ENCODE peak calls at places on chromosomes 11 and 22, in nine cellular contexts. One of them, this sample, is unnamed. For H3K9me3, the result is how much of the 10 kb centered on the place peaks cover.

GRCh38 chr11:123253223-123253622 is 58.2 kb upstream of the CLMP start:
- DNase-seq in psoas muscle: no peak
- DNase-seq in thyroid gland: no peak
- DNase-seq in heart right ventricle: no peak
- DNase-seq in cardiac muscle cell: no peak
- DNase-seq in K562: no peak
- DNase-seq in left ventricle myocardium inferior: no peak
- DNase-seq in SJSA1: no peak
- DNase-seq in hepatocyte: no peak
- DNase-seq in this sample: no peak

GRCh38 chr22:20807315-20807752 is 33.4 kb downstream of the SERPIND1 start:
- DNase-seq in K562: peak
- DNase-seq in cardiac muscle cell: peak
- DNase-seq in heart right ventricle: no peak
- DNase-seq in thyroid gland: no peak
- DNase-seq in left ventricle myocardium inferior: no peak
- DNase-seq in hepatocyte: peak
- DNase-seq in psoas muscle: no peak
- DNase-seq in SJSA1: peak
- DNase-seq in this sample: no peak

GRCh38 chr11:110093407-110094297 is 460 bp downstream of the ZC3H12C start:
- DNase-seq in K562: peak
- DNase-seq in left ventricle myocardium inferior: peak
- DNase-seq in thyroid gland: peak
- DNase-seq in heart right ventricle: peak
- DNase-seq in psoas muscle: peak
- DNase-seq in cardiac muscle cell: peak
- DNase-seq in hepatocyte: peak
- DNase-seq in SJSA1: peak
- DNase-seq in this sample: peak

GRCh38 chr11:107493117-107493516 is 35.5 kb upstream of the CWF19L2 start:
- DNase-seq in left ventricle myocardium inferior: no peak
- DNase-seq in heart right ventricle: no peak
- DNase-seq in hepatocyte: no peak
- DNase-seq in psoas muscle: no peak
- DNase-seq in K562: no peak
- DNase-seq in cardiac muscle cell: peak
- DNase-seq in thyroid gland: no peak
- DNase-seq in SJSA1: no peak
- DNase-seq in this sample: no peak

GRCh38 chr22:21447694-21448402 is 19.3 kb upstream of the TMEM191C start:
- DNase-seq in left ventricle myocardium inferior: no peak
- DNase-seq in thyroid gland: peak
- DNase-seq in cardiac muscle cell: no peak
- DNase-seq in heart right ventricle: peak
- DNase-seq in hepatocyte: no peak
- DNase-seq in psoas muscle: peak
- DNase-seq in K562: peak
- DNase-seq in SJSA1: peak
- DNase-seq in this sample: no peak

GRCh38 chr22:19902245-19902699 is 39.3 kb upstream of the COMT start:
- DNase-seq in hepatocyte: no peak
- DNase-seq in heart right ventricle: no peak
- DNase-seq in SJSA1: peak
- DNase-seq in cardiac muscle cell: no peak
- DNase-seq in psoas muscle: no peak
- DNase-seq in thyroid gland: no peak
- DNase-seq in left ventricle myocardium inferior: no peak
- DNase-seq in K562: no peak
- DNase-seq in this sample: no peak

GRCh38 chr11:95134491-95134890 is 44.8 kb downstream of the ENDOD1 start:
- DNase-seq in cardiac muscle cell: peak
- DNase-seq in K562: no peak
- DNase-seq in thyroid gland: no peak
- DNase-seq in left ventricle myocardium inferior: no peak
- DNase-seq in hepatocyte: peak
- DNase-seq in psoas muscle: peak
- DNase-seq in SJSA1: no peak
- DNase-seq in heart right ventricle: no peak
- DNase-seq in this sample: no peak

GRCh38 chr11:106001304-106002012 is 20.6 kb downstream of the MSANTD4 start:
- DNase-seq in SJSA1: no peak
- DNase-seq in thyroid gland: no peak
- DNase-seq in psoas muscle: no peak
- DNase-seq in K562: no peak
- DNase-seq in left ventricle myocardium inferior: no peak
- DNase-seq in cardiac muscle cell: no peak
- DNase-seq in hepatocyte: no peak
- DNase-seq in heart right ventricle: no peak
- DNase-seq in this sample: no peak

GRCh38 chr11:10931761-10932700 is 74.2 kb upstream of the ZBED5 start:
- DNase-seq in K562: no peak
- DNase-seq in cardiac muscle cell: peak
- DNase-seq in psoas muscle: no peak
- DNase-seq in left ventricle myocardium inferior: peak
- DNase-seq in thyroid gland: no peak
- DNase-seq in heart right ventricle: peak
- DNase-seq in SJSA1: no peak
- DNase-seq in hepatocyte: no peak
- DNase-seq in this sample: no peak

GRCh38 chr11:8756201-8756600 is 73.6 kb downstream of the RPL27A start:
- DNase-seq in SJSA1: no peak
- DNase-seq in cardiac muscle cell: no peak
- DNase-seq in hepatocyte: no peak
- DNase-seq in psoas muscle: no peak
- DNase-seq in left ventricle myocardium inferior: no peak
- DNase-seq in thyroid gland: peak
- DNase-seq in heart right ventricle: no peak
- DNase-seq in K562: no peak
- DNase-seq in this sample: no peak

GRCh38 chr11:41799747-41800146 is 340.3 kb upstream of the LRRC4C start:
- DNase-seq in heart right ventricle: no peak
- DNase-seq in thyroid gland: no peak
- DNase-seq in cardiac muscle cell: no peak
- DNase-seq in K562: no peak
- DNase-seq in hepatocyte: no peak
- DNase-seq in left ventricle myocardium inferior: no peak
- DNase-seq in psoas muscle: no peak
- DNase-seq in SJSA1: no peak
- DNase-seq in this sample: no peak
- H3K9me3 ChIP-seq in heart right ventricle: under half
- H3K9me3 ChIP-seq in thyroid gland: under half
- H3K9me3 ChIP-seq in cardiac muscle cell: under half
- H3K9me3 ChIP-seq in K562: under half
- H3K9me3 ChIP-seq in hepatocyte: under half
- H3K9me3 ChIP-seq in left ventricle myocardium inferior: under half
- H3K9me3 ChIP-seq in psoas muscle: under half
- H3K9me3 ChIP-seq in SJSA1: under half
- H3K9me3 ChIP-seq in this sample: under half

GRCh38 chr11:120308081-120308480 is 17.0 kb upstream of the TLCD5 start:
- DNase-seq in left ventricle myocardium inferior: no peak
- DNase-seq in thyroid gland: no peak
- DNase-seq in heart right ventricle: no peak
- DNase-seq in hepatocyte: no peak
- DNase-seq in psoas muscle: no peak
- DNase-seq in SJSA1: no peak
- DNase-seq in cardiac muscle cell: no peak
- DNase-seq in K562: no peak
- DNase-seq in this sample: no peak
- H3K9me3 ChIP-seq in left ventricle myocardium inferior: under half
- H3K9me3 ChIP-seq in thyroid gland: under half
- H3K9me3 ChIP-seq in heart right ventricle: under half
- H3K9me3 ChIP-seq in hepatocyte: under half
- H3K9me3 ChIP-seq in psoas muscle: under half
- H3K9me3 ChIP-seq in SJSA1: under half
- H3K9me3 ChIP-seq in cardiac muscle cell: under half
- H3K9me3 ChIP-seq in K562: under half
- H3K9me3 ChIP-seq in this sample: under half

GRCh38 chr11:75633409-75634011 is 35.3 kb downstream of the MAP6 start:
- DNase-seq in SJSA1: no peak
- DNase-seq in K562: no peak
- DNase-seq in left ventricle myocardium inferior: no peak
- DNase-seq in hepatocyte: peak
- DNase-seq in psoas muscle: no peak
- DNase-seq in thyroid gland: no peak
- DNase-seq in cardiac muscle cell: no peak
- DNase-seq in heart right ventricle: no peak
- DNase-seq in this sample: no peak

GRCh38 chr11:75631086-75631694 is 37.6 kb downstream of the MAP6 start:
- DNase-seq in thyroid gland: no peak
- DNase-seq in left ventricle myocardium inferior: no peak
- DNase-seq in cardiac muscle cell: peak
- DNase-seq in SJSA1: no peak
- DNase-seq in K562: no peak
- DNase-seq in hepatocyte: no peak
- DNase-seq in psoas muscle: no peak
- DNase-seq in heart right ventricle: no peak
- DNase-seq in this sample: no peak

GRCh38 chr11:75635009-75635909 is 33.6 kb downstream of the MAP6 start:
- DNase-seq in hepatocyte: peak
- DNase-seq in SJSA1: no peak
- DNase-seq in heart right ventricle: peak
- DNase-seq in cardiac muscle cell: peak
- DNase-seq in K562: peak
- DNase-seq in thyroid gland: no peak
- DNase-seq in left ventricle myocardium inferior: peak
- DNase-seq in psoas muscle: no peak
- DNase-seq in this sample: no peak

GRCh38 chr11:75632450-75632849 is 36.4 kb downstream of the MAP6 start:
- DNase-seq in K562: peak
- DNase-seq in thyroid gland: no peak
- DNase-seq in left ventricle myocardium inferior: no peak
- DNase-seq in heart right ventricle: no peak
- DNase-seq in cardiac muscle cell: peak
- DNase-seq in SJSA1: no peak
- DNase-seq in hepatocyte: no peak
- DNase-seq in psoas muscle: no peak
- DNase-seq in this sample: no peak

DNA sequence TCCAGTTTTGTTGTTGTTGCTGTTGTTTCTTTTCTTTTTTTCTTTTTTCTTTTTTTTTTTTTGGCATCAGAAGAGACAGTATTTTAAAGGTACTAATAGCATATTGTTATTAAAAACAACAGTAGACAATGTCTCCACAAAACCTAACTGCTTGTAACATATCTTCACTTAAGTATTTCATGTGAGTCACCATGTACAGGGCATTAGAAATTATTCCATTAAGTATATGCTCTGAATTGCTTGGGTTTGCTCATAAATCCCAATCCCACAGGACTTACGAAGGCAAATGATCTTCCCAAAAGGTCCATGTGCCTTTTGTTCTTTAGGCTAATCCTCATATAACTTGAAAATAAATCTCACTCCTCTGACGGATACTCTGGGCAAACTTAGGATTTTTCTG is 35.9 kb downstream of the MAP6 start:
- DNase-seq in left ventricle myocardium inferior: no peak
- DNase-seq in psoas muscle: no peak
- DNase-seq in SJSA1: no peak
- DNase-seq in thyroid gland: no peak
- DNase-seq in K562: no peak
- DNase-seq in hepatocyte: no peak
- DNase-seq in cardiac muscle cell: peak
- DNase-seq in heart right ventricle: no peak
- DNase-seq in this sample: no peak
- H3K9me3 ChIP-seq in left ventricle myocardium inferior: under half
- H3K9me3 ChIP-seq in psoas muscle: under half
- H3K9me3 ChIP-seq in SJSA1: under half
- H3K9me3 ChIP-seq in thyroid gland: under half
- H3K9me3 ChIP-seq in K562: under half
- H3K9me3 ChIP-seq in hepatocyte: under half
- H3K9me3 ChIP-seq in cardiac muscle cell: under half
- H3K9me3 ChIP-seq in heart right ventricle: under half
- H3K9me3 ChIP-seq in this sample: under half

GRCh38 chr11:31806944-31807790 is 4.0 kb downstream of the PAX6 start:
- DNase-seq in K562: no peak
- DNase-seq in thyroid gland: no peak
- DNase-seq in cardiac muscle cell: no peak
- DNase-seq in hepatocyte: no peak
- DNase-seq in psoas muscle: no peak
- DNase-seq in left ventricle myocardium inferior: no peak
- DNase-seq in SJSA1: no peak
- DNase-seq in heart right ventricle: no peak
- DNase-seq in this sample: no peak
- H3K9me3 ChIP-seq in K562: under half
- H3K9me3 ChIP-seq in thyroid gland: under half
- H3K9me3 ChIP-seq in cardiac muscle cell: under half
- H3K9me3 ChIP-seq in hepatocyte: under half
- H3K9me3 ChIP-seq in psoas muscle: under half
- H3K9me3 ChIP-seq in left ventricle myocardium inferior: under half
- H3K9me3 ChIP-seq in SJSA1: under half
- H3K9me3 ChIP-seq in heart right ventricle: under half
- H3K9me3 ChIP-seq in this sample: under half

DNA sequence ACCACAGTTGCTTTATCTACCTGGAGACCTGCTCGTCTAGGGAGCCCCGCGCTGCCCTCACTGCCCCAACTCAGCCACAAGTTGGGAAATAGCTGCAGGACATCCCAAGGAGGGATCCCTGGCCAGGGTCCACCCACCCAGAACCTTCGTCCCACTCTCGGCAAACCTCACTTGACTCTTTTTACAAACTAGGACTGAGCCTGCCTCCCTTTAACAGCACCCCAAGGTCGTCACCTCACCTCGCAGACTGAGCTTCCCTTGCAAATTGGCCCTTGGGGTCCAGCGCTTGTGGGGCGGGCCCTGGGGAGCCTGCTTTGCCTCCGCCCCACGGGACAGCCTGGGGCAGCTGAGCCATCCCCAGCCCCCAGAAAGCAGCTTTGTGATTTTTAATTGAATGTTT is 1505.8 kb downstream of the TBC1D22A start:
- DNase-seq in hepatocyte: no peak
- DNase-seq in heart right ventricle: no peak
- DNase-seq in psoas muscle: no peak
- DNase-seq in cardiac muscle cell: no peak
- DNase-seq in thyroid gland: no peak
- DNase-seq in K562: no peak
- DNase-seq in left ventricle myocardium inferior: no peak
- DNase-seq in SJSA1: no peak
- DNase-seq in this sample: no peak
- H3K9me3 ChIP-seq in hepatocyte: under half
- H3K9me3 ChIP-seq in heart right ventricle: under half
- H3K9me3 ChIP-seq in psoas muscle: under half
- H3K9me3 ChIP-seq in cardiac muscle cell: under half
- H3K9me3 ChIP-seq in thyroid gland: under half
- H3K9me3 ChIP-seq in K562: under half
- H3K9me3 ChIP-seq in left ventricle myocardium inferior: under half
- H3K9me3 ChIP-seq in SJSA1: under half
- H3K9me3 ChIP-seq in this sample: under half

GRCh38 chr11:27397619-27398412 is 34.8 kb upstream of the CCDC34 start:
- DNase-seq in psoas muscle: no peak
- DNase-seq in left ventricle myocardium inferior: no peak
- DNase-seq in hepatocyte: no peak
- DNase-seq in heart right ventricle: no peak
- DNase-seq in thyroid gland: no peak
- DNase-seq in K562: peak
- DNase-seq in SJSA1: no peak
- DNase-seq in cardiac muscle cell: no peak
- DNase-seq in this sample: no peak
- H3K9me3 ChIP-seq in psoas muscle: under half
- H3K9me3 ChIP-seq in left ventricle myocardium inferior: under half
- H3K9me3 ChIP-seq in hepatocyte: under half
- H3K9me3 ChIP-seq in heart right ventricle: under half
- H3K9me3 ChIP-seq in thyroid gland: under half
- H3K9me3 ChIP-seq in K562: under half
- H3K9me3 ChIP-seq in SJSA1: under half
- H3K9me3 ChIP-seq in cardiac muscle cell: under half
- H3K9me3 ChIP-seq in this sample: under half